ENCODE peak calls at places on chromosome 1, in ten cellular contexts. N is GM12865, E is endothelial cell of umbilical vein, V is prostate gland, F is lung, Z is fibroblast of lung, I is stomach, U is ovary, X is brain microvascular endothelial cell, G is H1. D is an unnamed sample.

GRCh38 chr1:23984417-23985186 is 4.5 kb upstream of the SRSF10 start:
- DNase-seq in N (no peak), U (no peak), E (peak; percentile 87), X (peak; percentile 55), F (no peak), I (peak; percentile 84), V (peak; percentile 91), G (no peak), Z (peak; percentile 91), D (peak; percentile 92)

GRCh38 chr1:227778401-227778947 is 37.0 kb upstream of the PRSS38 start:
- DNase-seq in G (no peak), X (no peak), Z (peak; percentile 40), N (no peak), E (no peak), V (no peak), F (no peak), U (peak; percentile 24), I (no peak), D (no peak)

GRCh38 chr1:170075186-170075585 is 691 bp upstream of the KIFAP3 start:
- DNase-seq in U (peak; percentile 33), F (no peak), Z (no peak), V (no peak), G (no peak), I (no peak), N (no peak), X (no peak), E (no peak), D (no peak)

GRCh38 chr1:159993911-159994310 is 37.9 kb downstream of the PIGM start:
- DNase-seq in G (no peak), F (no peak), U (no peak), N (no peak), E (no peak), Z (no peak), I (peak; percentile 38), X (no peak), V (no peak), D (no peak)

GRCh38 chr1:108561731-108562326 is 1.9 kb downstream of the EEIG2 start:
- DNase-seq in G (peak; percentile 77), V (peak; percentile 65), X (no peak), F (peak; percentile 77), Z (peak; percentile 14), E (peak; percentile 34), N (peak; percentile 88), I (peak; percentile 74), U (peak; percentile 37), D (peak; percentile 69)

GRCh38 chr1:90045853-90046563 is 51.1 kb downstream of the ZNF326 start:
- DNase-seq in I (no peak), U (no peak), F (no peak), E (peak; percentile 35), N (peak; percentile 32), V (no peak), Z (peak; percentile 29), G (peak; percentile 66), X (peak; percentile 28), D (no peak)

GRCh38 chr1:41498809-41499208 is 14.3 kb upstream of the EDN2 start:
- DNase-seq in U (peak; percentile 51), V (peak; percentile 91), F (peak; percentile 78), Z (peak; percentile 77), N (no peak), E (no peak), X (no peak), G (no peak), I (peak; percentile 85), D (no peak)

GRCh38 chr1:19036049-19036546 is 79.6 kb upstream of the IFFO2 start:
- DNase-seq in Z (peak; percentile 7), G (no peak), F (no peak), N (no peak), E (no peak), X (no peak), U (no peak), V (peak; percentile 48), I (no peak), D (no peak)

GRCh38 chr1:16019580-16020277 is 1.9 kb upstream of the HSPB7 start:
- DNase-seq in I (no peak), U (peak; percentile 52), Z (no peak), V (no peak), F (no peak), E (no peak), G (no peak), N (no peak), X (peak; percentile 25), D (no peak)

GRCh38 chr1:116521186-116521585 is 49.6 kb downstream of the CD58 start:
- DNase-seq in V (no peak), G (no peak), E (no peak), U (no peak), F (no peak), Z (peak; percentile 40), I (no peak), N (no peak), X (peak; percentile 22), D (no peak)

GRCh38 chr1:207794861-207795260 is 43.0 kb downstream of the CD46 start:
- DNase-seq in I (no peak), Z (no peak), X (no peak), F (no peak), U (no peak), G (no peak), N (no peak), E (peak; percentile 41), V (no peak), D (no peak)

GRCh38 chr1:11399250-11399649 is 79.7 kb upstream of the DISP3 start:
- DNase-seq in G (no peak), V (no peak), U (no peak), F (no peak), Z (no peak), I (no peak), E (no peak), X (no peak), N (no peak), D (no peak)

GRCh38 chr1:202306535-202307345 is 35.0 kb downstream of the UBE2T start:
- DNase-seq in Z (no peak), I (no peak), E (no peak), N (no peak), V (no peak), X (no peak), F (no peak), G (no peak), U (no peak), D (no peak)

GRCh38 chr1:225896937-225897549 is 8.1 kb upstream of the LEFTY1 start:
- DNase-seq in U (no peak), V (peak; percentile 67), G (no peak), I (peak; percentile 73), E (no peak), Z (no peak), F (no peak), N (peak; percentile 93), X (no peak), D (no peak)

GRCh38 chr1:89780721-89781120 is 40.1 kb upstream of the LRRC8D start:
- DNase-seq in G (no peak), N (peak; percentile 48), I (no peak), E (peak; percentile 61), U (no peak), X (peak; percentile 31), Z (peak; percentile 70), F (no peak), V (no peak), D (peak; percentile 43)

GRCh38 chr1:98761238-98761637 is 99.7 kb downstream of the SNX7 start:
- DNase-seq in N (peak; percentile 5), V (no peak), U (no peak), I (no peak), Z (no peak), X (no peak), G (no peak), F (no peak), E (no peak), D (no peak)
- TF ChIP-seq CTCF in N (no peak), V (no peak), U (no peak), I (no peak), Z (no peak), X (peak; percentile 34), G (peak; percentile 54), F (no peak), E (no peak), D (peak; percentile 32)

DNA sequence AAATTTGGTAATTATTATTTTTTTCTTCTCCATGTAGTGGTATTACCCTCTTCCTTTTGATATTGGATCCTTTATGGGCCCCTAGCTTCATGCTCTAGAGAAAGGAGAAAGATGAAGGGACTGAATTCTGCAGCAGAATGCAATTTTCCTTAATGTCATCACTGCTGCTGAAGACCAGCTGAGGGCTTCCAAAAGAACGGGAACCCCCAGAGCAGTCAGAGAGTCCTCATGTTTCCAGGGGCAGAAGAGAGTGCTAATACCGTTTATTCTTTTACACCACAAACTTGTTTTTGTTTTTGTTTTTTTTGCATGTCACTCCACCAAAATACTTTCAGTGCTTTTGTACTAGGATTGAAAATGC is 21.1 kb upstream of the TBX15 start:
- DNase-seq in U (no peak), N (no peak), E (no peak), Z (no peak), V (no peak), I (no peak), F (no peak), X (no peak), G (no peak), D (no peak)
- H3K4me3 ChIP-seq in U (no peak overlapping the region), N (no peak overlapping the region), E (no peak overlapping the region), Z (no peak overlapping the region), V (no peak overlapping the region), I (no peak overlapping the region), F (no peak overlapping the region), X (no peak overlapping the region), G (no peak overlapping the region), D (no peak overlapping the region)

GRCh38 chr1:198788561-198789064 is 149.8 kb downstream of the PTPRC start:
- DNase-seq in F (no peak), G (peak; percentile 53), N (peak; percentile 34), V (no peak), Z (no peak), U (no peak), E (peak; percentile 66), X (peak; percentile 61), I (no peak), D (no peak)
- TF ChIP-seq CTCF in F (no peak), G (peak; percentile 75), N (no peak), V (no peak), Z (peak; percentile 25), U (no peak), E (peak; percentile 27), X (peak; percentile 65), I (no peak), D (no peak)

GRCh38 chr1:230827081-230827681 is 41.1 kb downstream of the C1orf198 start:
- DNase-seq in F (peak; percentile 34), N (no peak), V (no peak), I (no peak), X (no peak), G (peak; percentile 26), U (peak; percentile 89), Z (peak; percentile 84), E (no peak), D (no peak)

GRCh38 chr1:230828421-230828820 is 39.9 kb downstream of the C1orf198 start:
- DNase-seq in E (no peak), F (no peak), N (no peak), G (peak; percentile 22), X (no peak), I (no peak), V (no peak), U (no peak), Z (no peak), D (no peak)

GRCh38 chr1:230826166-230826875 is 42.0 kb downstream of the C1orf198 start:
- DNase-seq in V (no peak), N (no peak), X (no peak), Z (no peak), F (no peak), G (peak; percentile 38), E (no peak), I (no peak), U (no peak), D (no peak)

GRCh38 chr1:230825804-230826160 is 42.5 kb downstream of the C1orf198 start:
- DNase-seq in X (no peak), U (no peak), Z (peak; percentile 60), F (no peak), E (no peak), G (peak; percentile 39), I (no peak), V (no peak), N (no peak), D (no peak)

GRCh38 chr1:230827801-230828200 is 40.5 kb downstream of the C1orf198 start:
- DNase-seq in E (no peak), I (no peak), N (no peak), U (no peak), V (no peak), Z (no peak), X (no peak), F (no peak), G (peak; percentile 11), D (no peak)
- H3K4me3 ChIP-seq in E (no peak overlapping the region), I (no peak overlapping the region), N (no peak overlapping the region), U (no peak overlapping the region), V (no peak overlapping the region), Z (no peak overlapping the region), X (no peak overlapping the region), F (no peak overlapping the region), G (no peak overlapping the region), D (no peak overlapping the region)